ENCODE peak calls at places on chromosomes 11 and 22, in four cellular contexts. R, H, G and W are unnamed samples.

GRCh38 chr22:37345863-37346514 is 63.7 kb downstream of the CYTH4 start:
- DNase-seq in G (no peak), H (no peak), R (peak), W (peak)

GRCh38 chr11:103988595-103988969 is 47.9 kb upstream of the DDI1 start:
- DNase-seq in G (no peak), H (no peak), R (peak), W (no peak)

GRCh38 chr11:65412271-65413076 is 10.1 kb upstream of the NEAT1 start:
- DNase-seq in G (no peak), H (peak), R (no peak), W (no peak)

GRCh38 chr22:32531955-32532818 is 57.6 kb downstream of the FBXO7 start:
- DNase-seq in R (peak), G (no peak), H (no peak), W (no peak)

GRCh38 chr11:78000193-78000592 is 5.7 kb upstream of the INTS4 start:
- DNase-seq in R (peak), H (no peak), G (peak), W (peak)

GRCh38 chr22:19824197-19825015 is 30.3 kb downstream of the GNB1L start:
- DNase-seq in H (no peak), R (no peak), G (peak), W (peak)

GRCh38 chr11:5275369-5276110 is 5.8 kb upstream of the HBE1 start:
- DNase-seq in G (no peak), R (peak), H (no peak), W (no peak)

GRCh38 chr11:57248780-57249383 is 11.8 kb upstream of the APLNR start:
- DNase-seq in R (peak), G (no peak), H (peak), W (peak)

GRCh38 chr22:30606455-30607299 is at the start of gene TCN2:
- DNase-seq in H (peak), R (peak), G (peak), W (peak)

GRCh38 chr11:118878187-118878586 is 5.5 kb upstream of the CXCR5 start:
- DNase-seq in R (no peak), H (no peak), G (no peak), W (no peak)

GRCh38 chr11:65043881-65044501 is 3.0 kb downstream of the SAC3D1 start:
- DNase-seq in R (peak), H (peak), G (no peak), W (no peak)

GRCh38 chr11:69909561-69910518 is 90.6 kb upstream of the FGF3 start:
- DNase-seq in R (no peak), G (no peak), H (peak), W (no peak)

GRCh38 chr22:42343551-42344081 is 73.2 kb upstream of the TCF20 start:
- DNase-seq in R (no peak), H (no peak), G (no peak), W (no peak)

GRCh38 chr11:57647368-57647767 is 2.3 kb downstream of the YPEL4 start:
- DNase-seq in H (no peak), R (peak), G (no peak), W (no peak)

GRCh38 chr11:135075740-135076139 is 663.7 kb upstream of the B3GAT1 start:
- DNase-seq in H (peak), G (no peak), R (peak), W (peak)

GRCh38 chr11:9861860-9862725 is 198.2 kb downstream of the SWAP70 start:
- DNase-seq in G (peak), R (peak), H (no peak), W (peak)

GRCh38 chr22:34866501-34867171 is 199.3 kb upstream of the ISX start:
- DNase-seq in H (no peak), G (no peak), R (no peak), W (no peak)

GRCh38 chr22:43862882-43863202 is 529 bp upstream of the SULT4A1 start:
- DNase-seq in R (no peak), G (no peak), H (no peak), W (no peak)

GRCh38 chr11:113384551-113384950 is 3.0 kb upstream of the ANKK1 start:
- DNase-seq in H (no peak), R (peak), G (no peak), W (no peak)

GRCh38 chr11:128741511-128741910 is 47.6 kb downstream of the FLI1 start:
- DNase-seq in H (no peak), R (no peak), G (no peak), W (no peak)

GRCh38 chr11:8870461-8871282 is 40.3 kb upstream of the AKIP1 start:
- DNase-seq in R (peak), H (peak), G (no peak), W (peak)

GRCh38 chr11:12066056-12066798 is 44.2 kb upstream of the MICAL2 start:
- DNase-seq in G (no peak), H (no peak), R (peak), W (no peak)

GRCh38 chr11:96149743-96150555 is 193.0 kb downstream of the MAML2 start:
- DNase-seq in H (no peak), R (peak), G (no peak), W (no peak)

GRCh38 chr22:49885281-49885680 is 31.6 kb downstream of the ZBED4 start:
- DNase-seq in G (no peak), R (no peak), H (no peak), W (no peak)

GRCh38 chr22:23716811-23717801 is 26.3 kb downstream of the RGL4 start:
- DNase-seq in R (peak), H (peak), G (peak), W (peak)

GRCh38 chr11:66852466-66853241 is 4.2 kb upstream of the LRFN4 start:
- DNase-seq in R (no peak), H (peak), G (no peak), W (no peak)

GRCh38 chr11:108985611-108986279 is 320.9 kb downstream of the DDX10 start:
- DNase-seq in H (no peak), G (no peak), R (peak), W (no peak)

GRCh38 chr11:75141166-75141565 is 9.7 kb upstream of the SLCO2B1 start:
- DNase-seq in R (no peak), G (no peak), H (no peak), W (no peak)

GRCh38 chr11:123799438-123799837 is 6.7 kb downstream of the OR6M1 start:
- DNase-seq in R (no peak), H (no peak), G (no peak), W (no peak)

GRCh38 chr22:25492950-25493790 is 71.3 kb upstream of the GRK3 start:
- DNase-seq in G (no peak), R (no peak), H (no peak), W (no peak)

GRCh38 chr11:130625907-130626306 is 177.5 kb downstream of the ADAMTS15 start:
- DNase-seq in R (no peak), H (no peak), G (no peak), W (no peak)

GRCh38 chr11:12205330-12205729 is 94.9 kb downstream of the MICAL2 start:
- DNase-seq in R (peak), G (no peak), H (no peak), W (no peak)

DNA sequence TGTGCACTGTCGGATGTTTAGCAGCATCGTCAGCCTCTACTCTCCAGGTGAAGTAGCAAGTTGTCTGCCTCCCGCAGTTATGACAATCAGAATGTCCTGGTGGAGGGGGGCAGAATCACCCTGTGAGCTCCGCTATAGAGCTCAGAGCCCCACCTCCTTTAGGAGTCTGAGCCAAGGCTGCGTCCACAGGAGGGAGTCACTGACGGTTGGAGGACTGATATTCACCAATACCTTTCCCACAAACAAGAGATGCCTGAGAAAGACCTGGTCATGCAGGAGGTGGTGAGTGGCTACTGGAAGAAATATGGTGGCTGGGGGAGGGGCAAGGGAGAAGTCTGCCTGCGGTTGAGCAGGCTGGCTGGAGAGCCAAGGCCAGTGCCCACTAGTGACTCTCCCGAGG is 41.7 kb upstream of the ADA2 start:
- DNase-seq in G (no peak), R (no peak), H (no peak), W (no peak)
- H3K27ac ChIP-seq in G (no peak), R (peak), H (no peak), W (no peak)

GRCh38 chr11:68469122-68469521 is 8.6 kb downstream of the PPP6R3 start:
- DNase-seq in H (no peak), R (peak), G (no peak), W (no peak)
- H3K27ac ChIP-seq in H (no peak), R (no peak), G (no peak), W (no peak)

DNA sequence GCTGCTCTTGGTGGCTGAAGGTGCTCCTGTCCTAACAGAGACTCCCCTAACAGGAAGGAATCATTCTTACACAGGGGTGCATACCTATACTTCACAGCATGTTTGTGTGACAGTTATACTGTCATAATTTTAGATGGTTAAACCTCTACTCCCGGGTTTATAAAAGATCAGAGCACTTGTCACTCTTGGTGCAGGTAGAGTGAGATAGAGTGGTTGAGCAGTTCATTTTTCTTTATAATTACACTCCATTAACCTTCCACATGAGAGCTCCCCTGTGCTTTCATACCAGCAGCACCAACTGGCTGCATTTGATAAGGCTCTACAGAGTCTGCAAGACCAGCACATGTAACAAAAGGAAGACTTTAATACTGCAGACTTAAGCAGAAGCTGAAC is 72.9 kb downstream of the LARGE2 start:
- DNase-seq in G (no peak), R (no peak), H (no peak), W (no peak)
- H3K27ac ChIP-seq in G (no peak), R (peak), H (no peak), W (no peak)

GRCh38 chr11:64043545-64043944 is 7.8 kb downstream of the FLRT1 start:
- DNase-seq in G (no peak), H (no peak), R (no peak), W (no peak)
- H3K27ac ChIP-seq in G (no peak), H (no peak), R (no peak), W (no peak)

GRCh38 chr11:80034801-80035200 is 594.0 kb upstream of the TENM4 start:
- DNase-seq in H (no peak), G (no peak), R (no peak), W (no peak)
- H3K27ac ChIP-seq in H (no peak), G (no peak), R (no peak), W (no peak)